ENCODE peak calls at places on chromosomes 11 and 22, in four cellular contexts. K is heart left ventricle; D is T follicular helper cell; N is activated CD4-positive, alpha-beta T cell treated with anti-CD3 and anti-CD28 coated beads, Interleukin-2, amount 10 ng/mL, durations not matched to agents 7 days and 5 days. J is an unnamed sample.

GRCh38 chr11:18669629-18670162 is 28.9 kb upstream of the TMEM86A start:
- DNase-seq in K (no peak), D (no peak), N (no peak), J (no peak)

GRCh38 chr22:17575681-17576080 is 12.4 kb downstream of the SLC25A18 start:
- DNase-seq in K (no peak), D (no peak), N (no peak), J (no peak)

GRCh38 chr11:77055056-77055680 is 11.6 kb upstream of the CAPN5 start:
- DNase-seq in K (no peak), D (no peak), N (no peak), J (no peak)

GRCh38 chr11:45664376-45665205 is 831 bp downstream of the CHST1 start:
- DNase-seq in K (no peak), D (no peak), N (no peak), J (no peak)

GRCh38 chr11:117519170-117519569 is 191.5 kb downstream of the CEP164 start:
- DNase-seq in K (no peak), D (no peak), N (no peak), J (no peak)

GRCh38 chr11:105719073-105719846 is 109.4 kb downstream of the GRIA4 start:
- DNase-seq in K (no peak), D (no peak), N (no peak), J (no peak)

GRCh38 chr22:45438364-45438763 is 24.9 kb downstream of the RIBC2 start:
- DNase-seq in K (no peak), D (no peak), N (no peak), J (no peak)

GRCh38 chr11:28383471-28383870 is 275.3 kb downstream of the METTL15 start:
- DNase-seq in K (no peak), D (no peak), N (no peak), J (no peak)

GRCh38 chr11:72038491-72038890 is 39.8 kb downstream of the IL18BP start:
- DNase-seq in K (peak), D (no peak), N (no peak), J (no peak)

GRCh38 chr22:19855504-19856409 is 1.1 kb upstream of the GNB1L start:
- DNase-seq in K (peak), D (peak), N (peak), J (peak)

GRCh38 chr11:60854847-60855725 is 664 bp downstream of the PTGDR2 start:
- DNase-seq in K (no peak), D (no peak), N (no peak), J (no peak)

GRCh38 chr22:47357086-47357485 is 594.6 kb downstream of the TBC1D22A start:
- DNase-seq in K (no peak), D (no peak), N (no peak), J (no peak)

GRCh38 chr11:41456288-41456687 is 3.2 kb downstream of the LRRC4C start:
- DNase-seq in K (no peak), D (no peak), N (no peak), J (no peak)

GRCh38 chr11:27118371-27118770 is 77.8 kb downstream of the BBOX1 start:
- DNase-seq in K (no peak), D (no peak), N (no peak), J (no peak)

GRCh38 chr22:29872989-29873388 is 10.0 kb upstream of the MTMR3 start:
- DNase-seq in K (no peak), D (no peak), N (no peak), J (no peak)

GRCh38 chr11:33542921-33543320 is 157.7 kb downstream of the C11orf91 start:
- DNase-seq in K (peak), D (peak), N (peak), J (no peak)

J was measured in effector CD8-positive, alpha-beta T cell.